ENCODE peak calls at places on chromosomes 12 and 14, in seven cellular contexts. R is tibial artery; D is ascending aorta; S is HAP-1; G is Panc1; F is CD8-positive, alpha-beta T cell; Z is psoas muscle. B is an unnamed sample. For H3K4me1, the result is how much of the 10 kb centered on the place peaks cover.

GRCh38 chr12:111598637-111599458 is at the start of gene ATXN2:
- DNase-seq in R (peak), D (no peak), S (peak), G (no peak), F (peak), Z (peak), B (peak)

GRCh38 chr12:15863984-15864383 is 18.2 kb upstream of the STRAP start:
- DNase-seq in R (no peak), D (no peak), S (no peak), G (no peak), F (no peak), Z (no peak), B (peak)

GRCh38 chr12:89208661-89209096 is 143.6 kb downstream of the DUSP6 start:
- DNase-seq in R (no peak), D (no peak), S (no peak), G (no peak), F (no peak), Z (no peak), B (no peak)

GRCh38 chr12:99444859-99445316 is 202.7 kb upstream of the GARIN6 start:
- DNase-seq in R (no peak), D (no peak), S (no peak), G (no peak), F (no peak), Z (no peak), B (no peak)

GRCh38 chr14:61927521-61927920 is 165.3 kb downstream of the SNAPC1 start:
- DNase-seq in R (no peak), D (no peak), S (no peak), G (no peak), F (no peak), Z (no peak), B (no peak)

GRCh38 chr12:5043589-5044419 is at the start of gene KCNA5:
- DNase-seq in R (peak), D (peak), S (no peak), G (no peak), F (no peak), Z (no peak), B (no peak)

GRCh38 chr12:129563266-129563665 is 340.6 kb downstream of the TMEM132D start:
- DNase-seq in R (no peak), D (no peak), S (no peak), G (no peak), F (no peak), Z (no peak), B (no peak)

GRCh38 chr12:25056011-25056410 is 107.1 kb upstream of the BCAT1 start:
- DNase-seq in R (no peak), D (no peak), S (no peak), G (no peak), F (no peak), Z (no peak), B (no peak)

GRCh38 chr12:113476093-113476986 is 4.7 kb upstream of the LHX5 start:
- DNase-seq in R (no peak), D (no peak), S (no peak), G (no peak), F (no peak), Z (no peak), B (no peak)

GRCh38 chr12:42208574-42208973 is 29.5 kb downstream of the YAF2 start:
- DNase-seq in R (no peak), D (no peak), S (no peak), G (no peak), F (no peak), Z (no peak), B (peak)

GRCh38 chr12:19757317-19757877 is 318.1 kb downstream of the AEBP2 start:
- DNase-seq in R (no peak), D (no peak), S (peak), G (no peak), F (no peak), Z (no peak), B (peak)

GRCh38 chr12:15933751-15934150 is 22.6 kb downstream of the DERA start:
- DNase-seq in R (no peak), D (no peak), S (no peak), G (no peak), F (no peak), Z (no peak), B (no peak)

GRCh38 chr12:130428116-130428515 is 90.4 kb downstream of the PIWIL1 start:
- DNase-seq in R (peak), D (no peak), S (no peak), G (no peak), F (no peak), Z (no peak), B (no peak)

GRCh38 chr14:94655169-94655710 is 43.0 kb downstream of the SERPINA3 start:
- DNase-seq in R (no peak), D (no peak), S (no peak), G (no peak), F (no peak), Z (no peak), B (no peak)

GRCh38 chr12:10115311-10115710 is 14.7 kb downstream of the CLEC7A start:
- DNase-seq in R (no peak), D (no peak), S (no peak), G (no peak), F (no peak), Z (no peak), B (no peak)

GRCh38 chr12:29278673-29279420 is 102.1 kb downstream of the ERGIC2 start:
- DNase-seq in R (no peak), D (no peak), S (no peak), G (no peak), F (no peak), Z (no peak), B (no peak)

GRCh38 chr12:69417741-69418167 is 52.4 kb upstream of the FRS2 start:
- DNase-seq in R (no peak), D (no peak), S (no peak), G (no peak), F (no peak), Z (no peak), B (no peak)
- H3K4me1 ChIP-seq in R (under half), D (under half), S (under half), G (under half), F (under half), Z (under half), B (under half)

DNA sequence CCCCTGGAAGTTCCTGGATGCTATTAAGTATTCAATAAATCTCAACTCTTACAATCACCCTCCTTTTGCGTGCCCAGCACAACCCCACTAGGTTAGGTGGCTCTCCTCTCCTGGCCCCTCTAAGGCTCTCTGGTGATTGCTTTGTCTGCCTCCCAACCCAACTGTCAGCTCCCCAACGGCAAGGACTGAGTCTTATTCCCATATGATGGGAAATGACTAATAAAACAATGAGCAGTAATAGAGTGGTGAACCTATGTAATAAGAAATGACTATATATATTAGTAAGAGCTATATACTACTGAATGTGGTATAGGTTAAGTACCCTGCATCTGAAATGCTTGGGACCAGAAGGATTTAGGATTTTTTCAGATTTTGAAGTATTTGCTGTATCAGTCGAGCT is 8.1 kb downstream of the APPL2 start:
- DNase-seq in R (no peak), D (no peak), S (no peak), G (no peak), F (no peak), Z (no peak), B (no peak)
- H3K4me1 ChIP-seq in R (half or more), D (under half), S (under half), G (under half), F (under half), Z (under half), B (under half)

DNA sequence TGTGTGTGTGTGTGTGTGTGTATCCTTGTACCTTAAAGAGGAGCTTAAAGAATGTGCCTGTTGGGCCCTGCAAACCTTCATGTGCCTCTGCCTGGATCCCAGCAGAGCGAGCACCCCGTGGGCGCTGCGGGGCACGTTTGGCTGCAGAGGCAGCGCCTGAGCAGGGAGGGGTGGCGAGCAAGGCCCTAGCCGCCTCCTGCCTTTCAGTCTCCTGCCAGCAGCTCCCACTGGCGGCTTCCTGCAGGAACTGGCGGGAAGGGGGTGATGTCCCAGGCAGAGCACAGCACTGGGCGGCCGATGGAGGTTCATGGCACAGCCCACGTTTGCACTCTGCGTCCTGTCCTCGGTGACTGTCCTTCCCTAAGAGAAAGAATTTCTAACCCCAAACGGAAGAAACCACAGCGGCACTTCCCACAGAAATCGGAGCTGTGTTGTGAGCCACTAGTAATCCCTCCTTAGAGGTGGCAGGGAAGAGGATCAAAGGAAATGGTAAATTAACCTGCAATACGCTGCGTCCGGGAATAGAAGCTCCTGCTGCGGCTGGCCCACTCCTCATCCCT is 19.8 kb downstream of the ZBTB42 start:
- DNase-seq in R (peak), D (no peak), S (no peak), G (no peak), F (no peak), Z (peak), B (no peak)
- H3K4me1 ChIP-seq in R (under half), D (under half), S (under half), G (under half), F (under half), Z (under half), B (under half)

GRCh38 chr12:54388214-54389138 is 3.9 kb upstream of the ZNF385A start:
- DNase-seq in R (no peak), D (no peak), S (no peak), G (no peak), F (no peak), Z (peak), B (no peak)

GRCh38 chr12:54390668-54391551 is 6.4 kb upstream of the ZNF385A start:
- DNase-seq in R (no peak), D (no peak), S (peak), G (no peak), F (peak), Z (peak), B (peak)

GRCh38 chr12:54389536-54390175 is 5.1 kb upstream of the ZNF385A start:
- DNase-seq in R (no peak), D (no peak), S (no peak), G (no peak), F (no peak), Z (peak), B (no peak)

GRCh38 chr12:54390176-54390667 is 5.7 kb upstream of the ZNF385A start:
- DNase-seq in R (no peak), D (no peak), S (no peak), G (no peak), F (no peak), Z (peak), B (no peak)

DNA sequence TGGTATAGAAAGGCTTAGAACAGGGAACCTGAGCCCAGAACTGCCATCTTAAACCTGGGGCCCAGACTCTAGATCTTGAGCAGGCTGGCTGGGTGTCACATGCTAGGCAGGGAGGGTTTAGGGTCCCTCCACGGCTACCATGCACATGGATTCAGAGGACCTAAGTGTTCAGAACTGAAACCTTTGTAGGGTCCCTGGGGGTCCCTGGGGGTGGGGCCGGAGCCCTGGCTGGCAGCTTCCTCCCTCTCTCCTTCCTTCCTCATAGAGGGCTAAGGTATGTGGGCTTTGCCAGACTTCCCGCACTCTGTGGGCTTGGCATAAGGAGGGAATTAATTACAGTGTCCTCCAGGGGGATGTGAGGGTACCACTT is 4.6 kb upstream of the ZNF385A start:
- DNase-seq in R (no peak), D (no peak), S (no peak), G (no peak), F (no peak), Z (peak), B (no peak)
- H3K4me1 ChIP-seq in R (under half), D (under half), S (under half), G (under half), F (under half), Z (under half), B (under half)

DNA sequence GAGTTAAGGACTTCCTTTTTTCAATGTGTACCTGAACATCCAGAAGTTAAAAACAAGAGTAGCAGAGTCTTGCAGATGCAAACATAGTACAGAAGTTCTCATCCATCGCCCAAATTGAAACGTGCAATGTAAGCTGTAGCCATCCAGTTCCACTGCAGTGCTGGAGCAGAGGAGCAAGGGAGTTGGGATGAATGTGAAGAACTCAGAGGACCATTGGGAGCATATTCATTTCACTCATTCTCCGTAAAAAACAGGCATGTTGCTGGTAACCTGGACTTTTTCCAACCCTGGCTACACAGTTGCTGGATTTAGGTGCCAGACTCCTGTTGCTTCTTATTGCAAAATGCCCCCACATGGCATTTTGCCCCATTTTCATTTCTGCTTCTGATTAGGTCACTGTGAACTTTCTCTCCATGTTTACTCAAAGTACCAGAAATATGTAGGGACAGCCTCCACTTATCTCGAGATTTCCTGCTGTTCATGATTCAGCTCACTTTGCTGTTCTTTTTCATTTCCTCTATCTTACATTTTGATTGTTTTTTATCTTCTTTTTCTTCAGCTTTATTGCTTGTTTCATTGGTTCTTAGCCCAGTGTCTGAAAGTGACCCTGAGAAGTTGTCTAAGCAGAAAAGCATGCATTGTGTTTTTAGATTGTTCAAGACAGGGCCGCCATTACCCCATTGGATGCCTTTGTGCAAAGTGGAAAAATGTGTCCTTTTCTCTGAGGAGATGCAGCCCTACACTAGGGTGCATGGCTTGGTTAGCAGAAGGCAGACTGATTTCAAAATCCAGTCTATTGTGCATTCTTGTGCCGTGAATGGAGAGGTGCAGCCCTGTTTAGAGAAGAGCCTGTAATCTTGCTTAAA is 109.0 kb upstream of the AMIGO2 start:
- DNase-seq in R (peak), D (no peak), S (no peak), G (no peak), F (no peak), Z (no peak), B (no peak)
- H3K4me1 ChIP-seq in R (under half), D (under half), S (under half), G (under half), F (half or more), Z (under half), B (under half)

B was measured in MM.1S.